ENCODE peak calls at places on chromosome 2, in nine cellular contexts. G is psoas muscle, K is GM23338, P is GM23248, N is brain microvascular endothelial cell, Q is astrocyte, Z is body of pancreas, F is cardiac muscle cell, W is SK-N-SH. I is an unnamed sample. For H3K27me3, the result is how much of the 10 kb centered on the place peaks cover.

GRCh38 chr2:138942466-138942865 is 162.3 kb upstream of the NXPH2 start:
- DNase-seq in G (no peak), K (peak), P (no peak), N (no peak), Q (no peak), Z (no peak), F (no peak), W (no peak), I (no peak)

GRCh38 chr2:240400319-240401161 is 34.9 kb upstream of the GPC1 start:
- DNase-seq in G (no peak), K (no peak), P (no peak), N (no peak), Q (no peak), Z (peak), F (no peak), W (no peak), I (peak)

GRCh38 chr2:94923196-94923595 is 52.0 kb downstream of the TEKT4 start:
- DNase-seq in G (no peak), K (no peak), P (peak), N (no peak), Q (peak), Z (no peak), F (no peak), W (no peak), I (no peak)

GRCh38 chr2:128594953-128595677 is 276.4 kb upstream of the HS6ST1 start:
- DNase-seq in G (no peak), K (no peak), P (no peak), N (no peak), Q (no peak), Z (peak), F (no peak), W (no peak), I (no peak)

GRCh38 chr2:105773568-105773967 is 28.9 kb downstream of the NCK2 start:
- DNase-seq in G (no peak), K (no peak), P (no peak), N (no peak), Q (peak), Z (no peak), F (no peak), W (no peak), I (no peak)

GRCh38 chr2:110827518-110827917 is 95.1 kb downstream of the ACOXL start:
- DNase-seq in G (no peak), K (no peak), P (no peak), N (no peak), Q (no peak), Z (no peak), F (no peak), W (no peak), I (no peak)

GRCh38 chr2:207042841-207043240 is 103.5 kb downstream of the CPO start:
- DNase-seq in G (no peak), K (no peak), P (no peak), N (no peak), Q (no peak), Z (no peak), F (no peak), W (no peak), I (no peak)

GRCh38 chr2:38462121-38462634 is 85.1 kb upstream of the ATL2 start:
- DNase-seq in G (no peak), K (no peak), P (peak), N (peak), Q (peak), Z (no peak), F (peak), W (no peak), I (no peak)

GRCh38 chr2:137208361-137208973 is 443.1 kb downstream of the THSD7B start:
- DNase-seq in G (no peak), K (no peak), P (peak), N (peak), Q (peak), Z (no peak), F (peak), W (no peak), I (no peak)

GRCh38 chr2:158395166-158395565 is 61.4 kb downstream of the CCDC148 start:
- DNase-seq in G (no peak), K (no peak), P (peak), N (peak), Q (peak), Z (no peak), F (no peak), W (no peak), I (no peak)

GRCh38 chr2:99066075-99066557 is 75.4 kb upstream of the C2orf15 start:
- DNase-seq in G (no peak), K (peak), P (peak), N (peak), Q (peak), Z (peak), F (peak), W (peak), I (no peak)

GRCh38 chr2:5472673-5473072 is 219.5 kb upstream of the SOX11 start:
- DNase-seq in G (no peak), K (no peak), P (no peak), N (no peak), Q (no peak), Z (no peak), F (no peak), W (no peak), I (no peak)

GRCh38 chr2:220512419-220512818 is 885.0 kb downstream of the SLC4A3 start:
- DNase-seq in G (no peak), K (no peak), P (peak), N (no peak), Q (peak), Z (no peak), F (peak), W (no peak), I (no peak)

GRCh38 chr2:151478011-151478410 is 68.3 kb downstream of the RIF1 start:
- DNase-seq in G (no peak), K (no peak), P (peak), N (no peak), Q (peak), Z (no peak), F (no peak), W (no peak), I (no peak)

GRCh38 chr2:223549215-223549614 is 52.9 kb downstream of the SCG2 start:
- DNase-seq in G (no peak), K (no peak), P (peak), N (peak), Q (peak), Z (no peak), F (peak), W (peak), I (peak)

GRCh38 chr2:168635065-168635577 is 167.3 kb upstream of the NOSTRIN start:
- DNase-seq in G (peak), K (peak), P (peak), N (no peak), Q (peak), Z (peak), F (peak), W (peak), I (no peak)

GRCh38 chr2:15991231-15991630 is 50.9 kb downstream of the MYCN start:
- DNase-seq in G (no peak), K (no peak), P (no peak), N (no peak), Q (no peak), Z (no peak), F (no peak), W (no peak), I (no peak)

GRCh38 chr2:228082571-228082970 is 98.9 kb downstream of the SPHKAP start:
- DNase-seq in G (no peak), K (no peak), P (no peak), N (no peak), Q (no peak), Z (no peak), F (no peak), W (no peak), I (no peak)

GRCh38 chr2:173653427-173653795 is 298.7 kb downstream of the CDCA7 start:
- DNase-seq in G (no peak), K (no peak), P (no peak), N (no peak), Q (no peak), Z (no peak), F (no peak), W (no peak), I (no peak)

GRCh38 chr2:98118161-98118560 is 31.2 kb downstream of the VWA3B start:
- DNase-seq in G (no peak), K (no peak), P (peak), N (peak), Q (peak), Z (no peak), F (peak), W (no peak), I (no peak)

GRCh38 chr2:231640646-231641111 is 48.0 kb downstream of the TEX44 start:
- DNase-seq in G (peak), K (peak), P (peak), N (peak), Q (no peak), Z (peak), F (no peak), W (no peak), I (no peak)

GRCh38 chr2:3575534-3576324 is 669 bp downstream of the RPS7 start:
- DNase-seq in G (no peak), K (peak), P (peak), N (no peak), Q (no peak), Z (peak), F (peak), W (peak), I (no peak)

GRCh38 chr2:240646061-240646899 is 21.0 kb downstream of the GPR35 start:
- DNase-seq in G (peak), K (no peak), P (no peak), N (no peak), Q (no peak), Z (no peak), F (no peak), W (no peak), I (peak)

GRCh38 chr2:219402665-219403515 is 15.2 kb upstream of the DNPEP start:
- DNase-seq in G (peak), K (peak), P (peak), N (peak), Q (peak), Z (peak), F (peak), W (peak), I (peak)

GRCh38 chr2:99974275-99974674 is 168.1 kb downstream of the AFF3 start:
- DNase-seq in G (no peak), K (no peak), P (peak), N (peak), Q (peak), Z (no peak), F (no peak), W (peak), I (no peak)

GRCh38 chr2:199085201-199085750 is 372.5 kb downstream of the SATB2 start:
- DNase-seq in G (no peak), K (no peak), P (peak), N (no peak), Q (peak), Z (no peak), F (no peak), W (no peak), I (no peak)

GRCh38 chr2:176177580-176178270 is 10.7 kb upstream of the HOXD1 start:
- DNase-seq in G (no peak), K (peak), P (peak), N (no peak), Q (peak), Z (no peak), F (no peak), W (no peak), I (no peak)

GRCh38 chr2:183093857-183094657 is 15.5 kb downstream of the DUSP19 start:
- DNase-seq in G (no peak), K (no peak), P (peak), N (no peak), Q (peak), Z (no peak), F (peak), W (no peak), I (no peak)

GRCh38 chr2:55148269-55148668 is 83.8 kb downstream of the CLHC1 start:
- DNase-seq in G (no peak), K (no peak), P (peak), N (peak), Q (no peak), Z (no peak), F (peak), W (no peak), I (no peak)

GRCh38 chr2:24046930-24047702 is at the start of gene WDCP:
- DNase-seq in G (peak), K (peak), P (peak), N (peak), Q (peak), Z (peak), F (peak), W (peak), I (peak)

GRCh38 chr2:202376460-202377307 is 557 bp downstream of the BMPR2 start:
- DNase-seq in G (peak), K (peak), P (peak), N (no peak), Q (peak), Z (peak), F (peak), W (peak), I (peak)

GRCh38 chr2:11723061-11723371 is 23.4 kb upstream of the LPIN1 start:
- DNase-seq in G (no peak), K (no peak), P (no peak), N (no peak), Q (no peak), Z (no peak), F (no peak), W (no peak), I (no peak)
- H3K27me3 ChIP-seq in G (under half), K (under half), P (half or more), N (under half), Q (under half), Z (under half), F (under half), W (under half), I (under half)

GRCh38 chr2:85601771-85602475 is 575 bp downstream of the TMEM150A start:
- DNase-seq in G (peak), K (peak), P (peak), N (no peak), Q (no peak), Z (peak), F (peak), W (peak), I (no peak)
- H3K27ac ChIP-seq in G (peak), K (no peak), P (peak), N (peak), Q (no peak), Z (peak), F (peak), W (peak), I (peak)

GRCh38 chr2:18829976-18830375 is 240.6 kb upstream of the NT5C1B start:
- DNase-seq in G (no peak), K (no peak), P (no peak), N (no peak), Q (peak), Z (no peak), F (peak), W (no peak), I (no peak)
- H3K4me3 ChIP-seq in G (no peak), K (no peak), P (peak), N (no peak), Q (no peak), Z (no peak), F (no peak), W (no peak), I (no peak)

GRCh38 chr2:20666114-20666363 is 905 bp upstream of the GDF7 start:
- DNase-seq in G (no peak), K (peak), P (peak), N (no peak), Q (no peak), Z (no peak), F (no peak), W (peak), I (no peak)
- H3K27me3 ChIP-seq in G (half or more), K (half or more), P (half or more), N (half or more), Q (half or more), Z (under half), F (half or more), W (half or more), I (half or more)

GRCh38 chr2:80247339-80247738 is 57.2 kb downstream of the LRRTM1 start:
- DNase-seq in G (no peak), K (no peak), P (no peak), N (no peak), Q (no peak), Z (no peak), F (no peak), W (no peak), I (no peak)
- H3K27ac ChIP-seq in G (no peak), K (no peak), P (no peak), N (no peak), Q (no peak), Z (no peak), F (no peak), W (no peak), I (no peak)